ENCODE peak calls at places on chromosomes 13 and 19, in nine cellular contexts. One of them, this sample, is unnamed.

GRCh38 chr13:78317030-78317429 is 286.3 kb downstream of the POU4F1 start:
- DNase-seq in stomach: no peak
- DNase-seq in GM23338: peak; percentile 34
- DNase-seq in CD4-positive, CD25-positive, alpha-beta regulatory T cell: no peak
- DNase-seq in suprapubic skin: no peak
- DNase-seq in iPS DF 6.9: no peak
- DNase-seq in adrenal gland: no peak
- DNase-seq in H1: no peak
- DNase-seq in CD8-positive, alpha-beta T cell: no peak
- DNase-seq in this sample: no peak

GRCh38 chr13:113585828-113586355 is 1.3 kb downstream of the TFDP1 start:
- DNase-seq in stomach: peak; percentile 23
- DNase-seq in H1: peak; percentile 38
- DNase-seq in CD8-positive, alpha-beta T cell: no peak
- DNase-seq in suprapubic skin: peak; percentile 29
- DNase-seq in adrenal gland: peak; percentile 42
- DNase-seq in iPS DF 6.9: no peak
- DNase-seq in GM23338: no peak
- DNase-seq in CD4-positive, CD25-positive, alpha-beta regulatory T cell: no peak
- DNase-seq in this sample: peak; percentile 7

GRCh38 chr13:113636266-113636963 is 21.6 kb downstream of the ATP4B start:
- DNase-seq in iPS DF 6.9: no peak
- DNase-seq in suprapubic skin: peak; percentile 70
- DNase-seq in CD8-positive, alpha-beta T cell: no peak
- DNase-seq in H1: no peak
- DNase-seq in GM23338: no peak
- DNase-seq in stomach: no peak
- DNase-seq in CD4-positive, CD25-positive, alpha-beta regulatory T cell: no peak
- DNase-seq in adrenal gland: no peak
- DNase-seq in this sample: no peak

GRCh38 chr19:17376935-17377600 is at the start of gene PLVAP:
- DNase-seq in CD8-positive, alpha-beta T cell: no peak
- DNase-seq in CD4-positive, CD25-positive, alpha-beta regulatory T cell: no peak
- DNase-seq in GM23338: no peak
- DNase-seq in iPS DF 6.9: no peak
- DNase-seq in suprapubic skin: no peak
- DNase-seq in stomach: no peak
- DNase-seq in adrenal gland: peak; percentile 78
- DNase-seq in H1: no peak
- DNase-seq in this sample: no peak

GRCh38 chr13:36872621-36873020 is 47.4 kb downstream of the SMAD9 start:
- DNase-seq in adrenal gland: no peak
- DNase-seq in GM23338: peak; percentile 22
- DNase-seq in iPS DF 6.9: no peak
- DNase-seq in stomach: no peak
- DNase-seq in H1: peak; percentile 53
- DNase-seq in suprapubic skin: no peak
- DNase-seq in CD4-positive, CD25-positive, alpha-beta regulatory T cell: no peak
- DNase-seq in CD8-positive, alpha-beta T cell: no peak
- DNase-seq in this sample: no peak

GRCh38 chr19:3148503-3148902 is 12.7 kb downstream of the GNA15 start:
- DNase-seq in CD8-positive, alpha-beta T cell: no peak
- DNase-seq in GM23338: no peak
- DNase-seq in suprapubic skin: no peak
- DNase-seq in stomach: no peak
- DNase-seq in iPS DF 6.9: no peak
- DNase-seq in H1: no peak
- DNase-seq in adrenal gland: no peak
- DNase-seq in CD4-positive, CD25-positive, alpha-beta regulatory T cell: no peak
- DNase-seq in this sample: no peak

GRCh38 chr19:18503337-18503970 is 18.4 kb downstream of the ELL start:
- DNase-seq in adrenal gland: peak; percentile 58
- DNase-seq in stomach: no peak
- DNase-seq in H1: no peak
- DNase-seq in CD8-positive, alpha-beta T cell: no peak
- DNase-seq in suprapubic skin: no peak
- DNase-seq in CD4-positive, CD25-positive, alpha-beta regulatory T cell: no peak
- DNase-seq in iPS DF 6.9: no peak
- DNase-seq in GM23338: no peak
- DNase-seq in this sample: no peak

GRCh38 chr13:20714161-20714560 is 10.7 kb downstream of the IL17D start:
- DNase-seq in GM23338: no peak
- DNase-seq in CD8-positive, alpha-beta T cell: no peak
- DNase-seq in suprapubic skin: no peak
- DNase-seq in iPS DF 6.9: no peak
- DNase-seq in adrenal gland: no peak
- DNase-seq in H1: no peak
- DNase-seq in CD4-positive, CD25-positive, alpha-beta regulatory T cell: no peak
- DNase-seq in stomach: no peak
- DNase-seq in this sample: no peak

GRCh38 chr13:63190742-63191141 is 1775.1 kb upstream of the PCDH20 start:
- DNase-seq in H1: no peak
- DNase-seq in adrenal gland: no peak
- DNase-seq in stomach: no peak
- DNase-seq in CD4-positive, CD25-positive, alpha-beta regulatory T cell: no peak
- DNase-seq in suprapubic skin: no peak
- DNase-seq in iPS DF 6.9: no peak
- DNase-seq in GM23338: no peak
- DNase-seq in CD8-positive, alpha-beta T cell: no peak
- DNase-seq in this sample: no peak

GRCh38 chr13:50365300-50365682 is 350.0 kb downstream of the KCNRG start:
- DNase-seq in suprapubic skin: no peak
- DNase-seq in H1: no peak
- DNase-seq in stomach: no peak
- DNase-seq in adrenal gland: no peak
- DNase-seq in CD8-positive, alpha-beta T cell: no peak
- DNase-seq in GM23338: no peak
- DNase-seq in iPS DF 6.9: no peak
- DNase-seq in CD4-positive, CD25-positive, alpha-beta regulatory T cell: peak; percentile 32
- DNase-seq in this sample: no peak

GRCh38 chr13:103694471-103694870 is 628.3 kb upstream of the SLC10A2 start:
- DNase-seq in GM23338: no peak
- DNase-seq in stomach: no peak
- DNase-seq in CD4-positive, CD25-positive, alpha-beta regulatory T cell: no peak
- DNase-seq in suprapubic skin: no peak
- DNase-seq in iPS DF 6.9: no peak
- DNase-seq in H1: no peak
- DNase-seq in adrenal gland: no peak
- DNase-seq in CD8-positive, alpha-beta T cell: no peak
- DNase-seq in this sample: no peak

GRCh38 chr19:4376991-4377781 is 23.2 kb downstream of the SH3GL1 start:
- DNase-seq in GM23338: no peak
- DNase-seq in CD8-positive, alpha-beta T cell: no peak
- DNase-seq in iPS DF 6.9: no peak
- DNase-seq in adrenal gland: no peak
- DNase-seq in H1: no peak
- DNase-seq in CD4-positive, CD25-positive, alpha-beta regulatory T cell: no peak
- DNase-seq in suprapubic skin: no peak
- DNase-seq in stomach: peak; percentile 72
- DNase-seq in this sample: no peak

GRCh38 chr19:4376245-4376990 is 23.9 kb downstream of the SH3GL1 start:
- DNase-seq in adrenal gland: no peak
- DNase-seq in suprapubic skin: no peak
- DNase-seq in H1: no peak
- DNase-seq in GM23338: peak; percentile 57
- DNase-seq in CD4-positive, CD25-positive, alpha-beta regulatory T cell: no peak
- DNase-seq in iPS DF 6.9: no peak
- DNase-seq in CD8-positive, alpha-beta T cell: no peak
- DNase-seq in stomach: no peak
- DNase-seq in this sample: no peak

GRCh38 chr19:4374451-4375163 is 25.7 kb downstream of the SH3GL1 start:
- DNase-seq in adrenal gland: peak; percentile 91
- DNase-seq in CD8-positive, alpha-beta T cell: no peak
- DNase-seq in iPS DF 6.9: no peak
- DNase-seq in suprapubic skin: peak; percentile 92
- DNase-seq in stomach: peak; percentile 73
- DNase-seq in H1: no peak
- DNase-seq in CD4-positive, CD25-positive, alpha-beta regulatory T cell: no peak
- DNase-seq in GM23338: no peak
- DNase-seq in this sample: no peak

GRCh38 chr19:4375164-4375619 is 25.2 kb downstream of the SH3GL1 start:
- DNase-seq in GM23338: peak; percentile 85
- DNase-seq in CD4-positive, CD25-positive, alpha-beta regulatory T cell: no peak
- DNase-seq in CD8-positive, alpha-beta T cell: no peak
- DNase-seq in adrenal gland: peak; percentile 81
- DNase-seq in stomach: peak; percentile 71
- DNase-seq in H1: peak; percentile 81
- DNase-seq in suprapubic skin: no peak
- DNase-seq in iPS DF 6.9: no peak
- DNase-seq in this sample: no peak

DNA sequence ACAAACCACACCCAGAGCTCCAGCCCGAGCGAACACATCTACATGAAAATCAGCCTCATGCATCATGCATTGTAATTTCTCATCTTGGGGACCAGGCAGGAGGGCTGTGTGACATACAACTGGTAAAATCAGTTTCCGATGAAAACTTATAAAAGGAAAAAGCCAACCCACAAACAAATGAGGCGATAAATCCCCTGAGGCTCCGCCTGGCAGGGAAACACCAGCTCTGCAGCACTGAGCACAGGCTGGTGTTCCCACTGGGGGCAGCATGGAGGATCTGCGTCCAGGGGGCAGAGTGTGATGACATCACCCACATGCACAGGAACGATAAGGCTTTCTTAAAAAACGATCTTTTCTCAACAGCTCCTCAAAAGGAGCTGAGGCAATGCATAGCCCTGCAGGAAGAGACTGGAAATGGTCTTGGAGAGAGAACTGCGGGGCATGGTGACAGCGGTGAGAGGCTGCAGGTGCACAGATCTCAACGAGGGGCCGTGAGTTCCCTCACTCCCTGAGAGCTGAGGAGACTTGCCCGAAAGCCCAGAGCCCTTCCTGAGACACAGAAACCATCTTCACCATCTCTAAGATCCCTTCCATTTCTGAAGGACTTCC is 24.6 kb downstream of the SH3GL1 start:
- DNase-seq in iPS DF 6.9: no peak
- DNase-seq in suprapubic skin: no peak
- DNase-seq in CD8-positive, alpha-beta T cell: no peak
- DNase-seq in GM23338: peak; percentile 64
- DNase-seq in stomach: no peak
- DNase-seq in adrenal gland: no peak
- DNase-seq in CD4-positive, CD25-positive, alpha-beta regulatory T cell: no peak
- DNase-seq in H1: no peak
- DNase-seq in this sample: peak; percentile 57
- H3K4me1 ChIP-seq in iPS DF 6.9: peaks cover 19% of the 10 kb centered on the region
- H3K4me1 ChIP-seq in suprapubic skin: peaks cover 100% of the 10 kb centered on the region
- H3K4me1 ChIP-seq in CD8-positive, alpha-beta T cell: peaks cover 54% of the 10 kb centered on the region
- H3K4me1 ChIP-seq in GM23338: peaks cover 29% of the 10 kb centered on the region
- H3K4me1 ChIP-seq in stomach: peaks cover 100% of the 10 kb centered on the region
- H3K4me1 ChIP-seq in adrenal gland: peaks cover 92% of the 10 kb centered on the region
- H3K4me1 ChIP-seq in CD4-positive, CD25-positive, alpha-beta regulatory T cell: peaks cover 69% of the 10 kb centered on the region
- H3K4me1 ChIP-seq in H1: peaks cover 43% of the 10 kb centered on the region
- H3K4me1 ChIP-seq in this sample: peaks cover 13% of the 10 kb centered on the region

DNA sequence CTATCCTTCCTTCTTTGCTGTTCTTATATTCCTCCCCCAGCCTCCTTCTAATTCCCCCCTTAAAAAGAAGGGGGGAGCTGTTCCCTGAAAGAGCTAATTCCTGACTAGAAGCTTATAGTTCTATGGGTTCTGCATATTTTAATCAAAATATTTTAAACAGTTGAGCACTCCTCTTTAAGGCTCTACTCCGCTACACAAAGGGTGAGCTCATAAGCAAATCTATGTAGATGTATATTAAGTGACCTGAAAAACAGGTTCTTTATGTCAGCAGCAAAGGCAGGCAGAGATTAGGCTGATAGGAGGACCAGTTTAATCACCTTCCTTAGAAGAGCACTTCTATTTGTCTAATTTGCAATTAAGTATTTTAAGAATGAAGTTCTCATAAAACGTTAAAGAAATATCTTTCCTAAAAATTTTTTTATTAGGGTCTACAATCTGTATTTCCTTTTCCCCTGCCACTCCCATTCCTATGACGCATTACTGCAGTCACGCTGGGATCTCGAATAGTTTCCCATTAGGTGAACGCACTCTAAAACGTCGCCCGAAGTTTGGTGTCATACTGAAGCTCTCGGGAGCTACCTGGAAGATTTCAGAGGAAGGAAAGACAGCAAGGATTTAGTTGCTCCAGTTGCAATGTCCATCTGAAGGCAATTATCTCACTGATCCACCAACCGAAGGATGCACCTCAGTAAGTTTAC is 5.1 kb downstream of the EFNB2 start:
- DNase-seq in adrenal gland: no peak
- DNase-seq in stomach: no peak
- DNase-seq in CD4-positive, CD25-positive, alpha-beta regulatory T cell: no peak
- DNase-seq in suprapubic skin: no peak
- DNase-seq in GM23338: peak; percentile 49
- DNase-seq in iPS DF 6.9: no peak
- DNase-seq in H1: no peak
- DNase-seq in CD8-positive, alpha-beta T cell: no peak
- DNase-seq in this sample: peak; percentile 40
- H3K4me3 ChIP-seq in adrenal gland: no peak overlapping the region
- H3K4me3 ChIP-seq in stomach: no peak overlapping the region
- H3K4me3 ChIP-seq in CD4-positive, CD25-positive, alpha-beta regulatory T cell: no peak overlapping the region
- H3K4me3 ChIP-seq in suprapubic skin: peak overlapping the region; percentile 81
- H3K4me3 ChIP-seq in GM23338: peak overlapping the region; percentile 21
- H3K4me3 ChIP-seq in iPS DF 6.9: no peak overlapping the region
- H3K4me3 ChIP-seq in H1: no peak overlapping the region
- H3K4me3 ChIP-seq in CD8-positive, alpha-beta T cell: no peak overlapping the region
- H3K4me3 ChIP-seq in this sample: peak overlapping the region; percentile 1

DNA sequence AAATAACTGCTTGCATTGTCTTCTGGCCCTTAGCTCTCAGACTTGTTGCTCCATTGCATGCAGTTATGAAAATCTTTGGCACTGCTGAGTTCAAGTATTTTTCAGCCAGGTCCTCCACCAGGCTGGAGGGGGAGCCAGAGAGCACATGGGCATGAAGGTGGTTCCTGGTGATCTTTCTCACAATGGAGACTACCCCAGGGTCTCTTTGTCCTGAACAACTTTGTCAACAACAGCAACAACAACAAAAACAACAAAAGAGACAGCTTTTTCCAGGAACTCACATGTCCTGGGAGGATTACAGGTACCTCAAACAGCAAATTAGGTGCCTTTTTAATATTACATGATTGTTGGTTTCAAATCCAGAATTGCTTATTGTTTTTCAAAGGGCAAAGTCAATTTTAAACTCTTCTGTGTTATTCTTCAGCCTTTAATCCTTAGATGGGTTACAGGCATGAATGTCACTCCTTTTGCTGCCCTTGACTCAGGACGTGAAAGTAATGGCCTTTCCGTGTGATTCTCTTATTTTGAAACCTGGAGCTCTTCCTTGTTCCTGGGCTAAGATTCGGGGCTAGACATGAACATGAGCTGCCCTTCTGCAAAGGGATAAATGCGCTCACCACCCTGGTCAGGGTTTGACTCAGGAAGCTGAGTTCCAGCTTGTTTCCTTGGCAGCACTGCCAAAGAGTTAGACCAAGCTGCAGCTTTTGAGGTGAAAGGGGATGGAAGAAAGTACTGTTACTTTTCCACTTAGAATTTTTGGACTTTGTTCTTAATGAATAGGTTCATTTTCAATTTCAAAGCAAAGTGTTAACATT is 1.8 kb downstream of the RGCC start:
- DNase-seq in stomach: peak; percentile 46
- DNase-seq in GM23338: peak; percentile 70
- DNase-seq in suprapubic skin: no peak
- DNase-seq in CD8-positive, alpha-beta T cell: no peak
- DNase-seq in iPS DF 6.9: no peak
- DNase-seq in CD4-positive, CD25-positive, alpha-beta regulatory T cell: peak; percentile 78
- DNase-seq in adrenal gland: no peak
- DNase-seq in H1: peak; percentile 59
- DNase-seq in this sample: no peak
- H3K27me3 ChIP-seq in stomach: peaks cover 27% of the 10 kb centered on the region
- H3K27me3 ChIP-seq in GM23338: peaks cover 64% of the 10 kb centered on the region
- H3K27me3 ChIP-seq in suprapubic skin: peaks cover 3% of the 10 kb centered on the region
- H3K27me3 ChIP-seq in CD8-positive, alpha-beta T cell: no peaks in the 10 kb centered on the region
- H3K27me3 ChIP-seq in iPS DF 6.9: peaks cover 33% of the 10 kb centered on the region
- H3K27me3 ChIP-seq in CD4-positive, CD25-positive, alpha-beta regulatory T cell: no peaks in the 10 kb centered on the region
- H3K27me3 ChIP-seq in adrenal gland: no peaks in the 10 kb centered on the region
- H3K27me3 ChIP-seq in H1: peaks cover 29% of the 10 kb centered on the region
- H3K27me3 ChIP-seq in this sample: peaks cover 3% of the 10 kb centered on the region

GRCh38 chr19:16113727-16114126 is 2.0 kb downstream of the RAB8A start:
- DNase-seq in iPS DF 6.9: no peak
- DNase-seq in H1: no peak
- DNase-seq in GM23338: no peak
- DNase-seq in adrenal gland: no peak
- DNase-seq in CD8-positive, alpha-beta T cell: no peak
- DNase-seq in suprapubic skin: no peak
- DNase-seq in CD4-positive, CD25-positive, alpha-beta regulatory T cell: no peak
- DNase-seq in stomach: no peak
- DNase-seq in this sample: no peak
- H3K4me1 ChIP-seq in iPS DF 6.9: no peaks in the 10 kb centered on the region
- H3K4me1 ChIP-seq in H1: peaks cover 7% of the 10 kb centered on the region
- H3K4me1 ChIP-seq in GM23338: peaks cover 6% of the 10 kb centered on the region
- H3K4me1 ChIP-seq in adrenal gland: peaks cover 15% of the 10 kb centered on the region
- H3K4me1 ChIP-seq in CD8-positive, alpha-beta T cell: peaks cover 47% of the 10 kb centered on the region
- H3K4me1 ChIP-seq in suprapubic skin: peaks cover 44% of the 10 kb centered on the region
- H3K4me1 ChIP-seq in CD4-positive, CD25-positive, alpha-beta regulatory T cell: peaks cover 52% of the 10 kb centered on the region
- H3K4me1 ChIP-seq in stomach: peaks cover 75% of the 10 kb centered on the region
- H3K4me1 ChIP-seq in this sample: peaks cover 16% of the 10 kb centered on the region